ENCODE peak calls at places on chromosomes 7 and 10, in four cellular contexts. U is astrocyte, I is neural progenitor cell, Z is HepG2. D is an unnamed sample.

GRCh38 chr10:103053659-103054581 is 135.8 kb downstream of the CNNM2 start:
- DNase-seq in Z (peak), I (peak), U (peak), D (peak)

GRCh38 chr7:116786791-116787443 is 75.5 kb upstream of the CAPZA2 start:
- DNase-seq in U (no peak), I (peak), Z (peak), D (peak)

GRCh38 chr10:102675887-102676616 is 31.8 kb downstream of the TRIM8 start:
- DNase-seq in U (peak), I (peak), Z (peak), D (peak)

GRCh38 chr10:85791846-85792532 is 574.6 kb downstream of the GRID1 start:
- DNase-seq in Z (no peak), I (peak), U (no peak), D (peak)

GRCh38 chr10:4285121-4285520 is 500.1 kb upstream of the KLF6 start:
- DNase-seq in U (no peak), I (no peak), Z (no peak), D (no peak)

GRCh38 chr10:122020202-122020601 is 31.2 kb downstream of the TACC2 start:
- DNase-seq in Z (no peak), U (no peak), I (no peak), D (no peak)

GRCh38 chr7:145774777-145775176 is 341.8 kb upstream of the CNTNAP2 start:
- DNase-seq in U (no peak), I (no peak), Z (no peak), D (no peak)

GRCh38 chr10:119197921-119198320 is 9.4 kb upstream of the GRK5 start:
- DNase-seq in U (peak), I (no peak), Z (peak), D (peak)

GRCh38 chr10:27717851-27718250 is 27.8 kb downstream of the MKX start:
- DNase-seq in I (no peak), U (no peak), Z (no peak), D (no peak)

GRCh38 chr10:71159892-71160291 is 52.5 kb upstream of the UNC5B start:
- DNase-seq in I (no peak), Z (no peak), U (no peak), D (no peak)

GRCh38 chr7:157676001-157676400 is 339.2 kb downstream of the DNAJB6 start:
- DNase-seq in Z (no peak), I (no peak), U (no peak), D (no peak)

GRCh38 chr10:8566737-8567136 is 512.2 kb downstream of the GATA3 start:
- DNase-seq in U (no peak), Z (no peak), I (no peak), D (no peak)

GRCh38 chr10:6990891-6991290 is 410.8 kb upstream of the PRKCQ start:
- DNase-seq in Z (no peak), I (no peak), U (no peak), D (no peak)

GRCh38 chr10:16521311-16522016 is at the start of gene C1QL3:
- DNase-seq in I (peak), U (peak), Z (no peak), D (peak)

GRCh38 chr7:22582860-22583640 is 83.1 kb upstream of the STEAP1B start:
- DNase-seq in Z (no peak), I (peak), U (peak), D (peak)

GRCh38 chr7:48213226-48213625 is 42.0 kb downstream of the ABCA13 start:
- DNase-seq in U (no peak), I (no peak), Z (no peak), D (no peak)

GRCh38 chr7:82534687-82535086 is 91.1 kb upstream of the CACNA2D1 start:
- DNase-seq in U (peak), Z (no peak), I (no peak), D (peak)

GRCh38 chr7:137669706-137670105 is 177.1 kb downstream of the DGKI start:
- DNase-seq in Z (no peak), I (no peak), U (peak), D (peak)

GRCh38 chr7:135128931-135129330 is 18.9 kb upstream of the TMEM140 start:
- DNase-seq in U (no peak), Z (no peak), I (no peak), D (no peak)

GRCh38 chr10:132616170-132616994 is 78.8 kb downstream of the INPP5A start:
- DNase-seq in U (no peak), I (no peak), Z (no peak), D (no peak)

GRCh38 chr7:30159698-30160143 is 24.9 kb downstream of the MTURN start:
- DNase-seq in I (no peak), Z (peak), U (peak), D (peak)

GRCh38 chr7:30157217-30157616 is 22.4 kb downstream of the MTURN start:
- DNase-seq in I (no peak), U (no peak), Z (no peak), D (no peak)

GRCh38 chr7:30160329-30160728 is 25.5 kb downstream of the MTURN start:
- DNase-seq in Z (no peak), I (no peak), U (no peak), D (no peak)

GRCh38 chr7:30162133-30162532 is 27.3 kb downstream of the MTURN start:
- DNase-seq in I (no peak), Z (no peak), U (no peak), D (no peak)

GRCh38 chr7:30159153-30159552 is 24.4 kb downstream of the MTURN start:
- DNase-seq in I (no peak), Z (no peak), U (no peak), D (no peak)
- H3K27ac ChIP-seq in I (no peak), Z (no peak), U (no peak), D (no peak)

DNA sequence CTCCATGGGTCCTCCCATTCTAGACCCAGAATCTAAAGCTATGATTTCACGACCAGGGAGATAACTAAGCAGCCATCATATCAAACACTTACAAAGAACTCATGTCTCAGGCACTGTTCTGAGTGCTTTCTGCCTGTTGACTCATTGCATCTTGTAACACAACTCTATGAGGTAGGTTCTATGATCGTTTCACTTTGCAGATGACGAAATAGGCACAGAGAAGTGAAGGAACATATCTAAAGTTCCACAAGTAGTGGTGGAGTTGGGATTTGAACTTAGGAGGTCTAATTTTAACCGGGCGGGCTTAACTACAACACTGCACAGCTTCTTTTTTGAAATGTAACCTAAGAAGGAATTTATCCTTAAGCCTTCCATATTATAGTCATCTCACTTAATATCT is 2.9 kb downstream of the RBP4 start:
- DNase-seq in U (no peak), I (no peak), Z (no peak), D (peak)
- H3K9ac ChIP-seq in U (no peak), I (no peak), Z (peak), D (no peak)

DNA sequence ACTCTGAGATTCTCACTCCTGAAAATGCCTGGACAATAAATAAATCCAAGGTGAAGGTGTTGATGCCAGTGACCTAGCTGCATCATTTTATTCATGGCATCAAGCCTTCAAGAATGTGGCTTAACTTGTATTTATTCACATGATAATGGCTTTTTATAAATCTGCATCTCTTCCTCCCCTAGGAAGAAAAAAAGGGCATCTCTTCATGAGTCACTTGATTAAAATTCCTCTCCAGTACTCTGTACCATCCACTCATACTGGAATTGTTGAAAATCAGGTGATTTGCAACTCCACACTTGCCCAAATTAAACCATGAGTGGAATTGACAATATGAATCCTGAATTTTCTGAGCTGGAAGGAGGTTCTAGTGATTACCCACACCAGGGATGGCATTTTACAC is 30.2 kb downstream of the PTPRE start:
- DNase-seq in Z (no peak), U (no peak), I (no peak), D (peak)
- H3K4me2 ChIP-seq in Z (no peak), U (no peak), I (no peak), D (no peak)

GRCh38 chr10:30028006-30028441 is 31.4 kb downstream of the JCAD start:
- DNase-seq in Z (no peak), U (peak), I (no peak), D (no peak)
- H3K27ac ChIP-seq in Z (no peak), U (no peak), I (no peak), D (no peak)

GRCh38 chr7:78189762-78190161 is 391.2 kb downstream of the PHTF2 start:
- DNase-seq in I (no peak), Z (no peak), U (no peak), D (no peak)
- H3K9ac ChIP-seq in I (no peak), Z (no peak), U (no peak), D (no peak)

GRCh38 chr10:30392564-30392990 is 41.4 kb upstream of the MAP3K8 start:
- DNase-seq in I (peak), U (peak), Z (peak), D (peak)
- H3K4me2 ChIP-seq in I (no peak), U (peak), Z (peak), D (peak)

DNA sequence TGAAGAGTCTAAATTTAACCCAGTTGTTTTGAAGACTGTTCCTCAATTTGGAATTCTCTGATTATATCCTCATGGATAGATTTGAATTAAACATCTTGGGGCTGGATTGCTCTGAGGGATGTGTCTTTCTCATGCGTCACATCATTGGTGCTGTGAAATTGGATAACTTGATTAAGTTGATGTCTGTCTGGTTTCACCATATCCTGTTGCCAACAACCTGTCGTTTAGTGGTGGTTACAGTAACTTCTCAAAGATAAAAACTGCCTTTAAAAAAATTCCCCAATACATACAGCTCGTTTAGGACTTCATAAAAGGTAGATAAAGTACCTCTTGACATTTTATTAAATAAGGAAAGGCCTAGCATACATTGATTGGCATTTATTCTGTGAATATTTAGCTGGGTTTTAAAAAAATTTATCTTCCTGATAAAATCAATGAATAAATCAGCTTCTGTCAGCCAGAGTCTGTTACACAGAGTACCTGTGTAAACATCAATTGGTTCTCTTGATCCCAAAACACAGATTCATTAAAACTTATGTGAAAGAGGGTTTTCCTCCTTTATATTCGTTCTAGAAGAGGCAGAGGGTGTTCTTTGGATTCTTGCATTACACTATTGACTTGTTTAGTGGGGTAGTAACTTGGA is 10.5 kb downstream of the CRCP start:
- DNase-seq in I (no peak), U (no peak), Z (no peak), D (no peak)
- H3K27ac ChIP-seq in I (no peak), U (no peak), Z (peak), D (peak)